ENCODE peak calls at places on chromosomes 5 and 9, in five cellular contexts. D is PC-9, U is Caco-2, Y is dorsolateral prefrontal cortex, G is right cardiac atrium. O is an unnamed sample.
A peak's percentile ranks its signal among the peaks of the same experiment; 100 is the strongest.

GRCh38 chr9:124306098-124306735 is 48.5 kb downstream of the NEK6 start:
- DNase-seq in U (no peak), D (no peak), Y (no peak), G (no peak), O (no peak)

GRCh38 chr9:8890695-8891094 is 1091.1 kb upstream of the DMAC1 start:
- DNase-seq in U (no peak), D (no peak), Y (no peak), G (no peak), O (no peak)

GRCh38 chr9:116142706-116143492 is 10.7 kb upstream of the PAPPA start:
- DNase-seq in Y (no peak), G (no peak), D (no peak), U (no peak), O (no peak)

GRCh38 chr9:135344915-135345500 is 134.6 kb upstream of the PPP1R26 start:
- DNase-seq in G (no peak), U (no peak), D (no peak), Y (no peak), O (no peak)

GRCh38 chr5:35859101-35859661 is 2.5 kb downstream of the IL7R start:
- DNase-seq in Y (no peak), G (no peak), D (peak; percentile 11), U (no peak), O (no peak)

GRCh38 chr5:8580298-8580697 is 711.4 kb downstream of the MTRR start:
- DNase-seq in G (no peak), D (no peak), U (no peak), Y (no peak), O (no peak)

GRCh38 chr9:87276851-87277251 is 220.8 kb upstream of the DAPK1 start:
- DNase-seq in G (no peak), U (no peak), Y (no peak), D (no peak), O (no peak)

GRCh38 chr9:116178481-116179211 is 25.1 kb downstream of the PAPPA start:
- DNase-seq in Y (no peak), G (no peak), D (no peak), U (no peak), O (no peak)

GRCh38 chr5:127898551-127899213 is 184.9 kb upstream of the SLC12A2 start:
- DNase-seq in U (no peak), G (no peak), Y (no peak), D (no peak), O (no peak)

GRCh38 chr9:123355761-123356520 is at the start of gene CRB2:
- DNase-seq in D (no peak), U (peak; percentile 61), G (no peak), Y (no peak), O (no peak)

GRCh38 chr9:15160673-15161072 is 146.3 kb downstream of the TTC39B start:
- DNase-seq in Y (no peak), G (no peak), U (no peak), D (no peak), O (no peak)

GRCh38 chr9:127813739-127814226 is 11.1 kb downstream of the FPGS start:
- DNase-seq in D (no peak), U (no peak), G (peak; percentile 86), Y (no peak), O (peak; percentile 58)

GRCh38 chr5:16931334-16932110 is 4.6 kb downstream of the MYO10 start:
- DNase-seq in U (no peak), D (peak; percentile 37), G (no peak), Y (no peak), O (no peak)

GRCh38 chr9:77495834-77496671 is 152.1 kb downstream of the GNA14 start:
- DNase-seq in Y (no peak), U (no peak), G (no peak), D (no peak), O (no peak)

GRCh38 chr9:25003686-25004085 is 458.0 kb upstream of the IZUMO3 start:
- DNase-seq in U (no peak), D (no peak), Y (no peak), G (no peak), O (no peak)

GRCh38 chr9:127118597-127119318 is 3.7 kb downstream of the ANGPTL2 start:
- DNase-seq in Y (no peak), G (no peak), U (no peak), D (no peak), O (no peak)

GRCh38 chr9:5582835-5583195 is 46.1 kb upstream of the RIC1 start:
- DNase-seq in D (no peak), G (no peak), U (no peak), Y (no peak), O (peak; percentile 32)

GRCh38 chr5:88674262-88675158 is 208.5 kb downstream of the MEF2C start:
- DNase-seq in Y (peak; percentile 85), U (no peak), D (peak; percentile 72), G (peak; percentile 57), O (no peak)

GRCh38 chr9:129328357-129329103 is 150.5 kb upstream of the IER5L start:
- DNase-seq in Y (no peak), D (no peak), U (no peak), G (no peak), O (no peak)

GRCh38 chr5:137374110-137374853 is 124.8 kb downstream of the SPOCK1 start:
- DNase-seq in Y (no peak), G (no peak), D (no peak), U (no peak), O (no peak)

GRCh38 chr5:9399094-9399493 is 146.8 kb downstream of the SEMA5A start:
- DNase-seq in G (no peak), U (no peak), D (no peak), Y (no peak), O (no peak)

GRCh38 chr9:130555968-130556367 is 23.4 kb upstream of the FUBP3 start:
- DNase-seq in Y (no peak), D (peak; percentile 70), G (no peak), U (no peak), O (no peak)

GRCh38 chr5:158553195-158553945 is 546.3 kb downstream of the EBF1 start:
- DNase-seq in U (no peak), Y (no peak), D (no peak), G (peak; percentile 61), O (peak; percentile 30)

GRCh38 chr5:151384106-151384505 is 36.7 kb upstream of the SLC36A2 start:
- DNase-seq in D (no peak), U (no peak), G (no peak), Y (no peak), O (no peak)

GRCh38 chr5:36305571-36306326 is 4.0 kb upstream of the RANBP3L start:
- DNase-seq in U (no peak), D (peak; percentile 48), Y (peak; percentile 44), G (peak; percentile 68), O (peak; percentile 41)

GRCh38 chr5:133461796-133462516 is 150.4 kb downstream of the FSTL4 start:
- DNase-seq in D (no peak), G (no peak), Y (no peak), U (no peak), O (no peak)

GRCh38 chr5:78804995-78805394 is 156.4 kb upstream of the LHFPL2 start:
- DNase-seq in G (no peak), U (no peak), D (no peak), Y (no peak), O (no peak)

GRCh38 chr5:124748687-124749594 is 2.5 kb upstream of the ZNF608 start:
- DNase-seq in G (peak; percentile 70), U (peak; percentile 95), Y (peak; percentile 91), D (peak; percentile 55), O (peak; percentile 80)

GRCh38 chr9:15697459-15697858 is 144.6 kb downstream of the CCDC171 start:
- DNase-seq in Y (no peak), D (peak; percentile 16), U (no peak), G (no peak), O (no peak)

GRCh38 chr5:65624570-65625555 is at the start of the genes SHLD3 and TRAPPC13:
- DNase-seq in G (peak; percentile 85), D (peak; percentile 69), Y (peak; percentile 86), U (peak; percentile 87), O (peak; percentile 85)

GRCh38 chr5:154486427-154486866 is 8.4 kb upstream of the HAND1 start:
- DNase-seq in D (no peak), G (no peak), Y (no peak), U (peak; percentile 34), O (no peak)
- H3K27me3 ChIP-seq in D (peaks cover 53% of the 10 kb centered on the region), G (no peaks in the 10 kb centered on the region), Y (peaks cover 68% of the 10 kb centered on the region), U (peaks cover 9% of the 10 kb centered on the region), O (peaks cover 61% of the 10 kb centered on the region)

DNA sequence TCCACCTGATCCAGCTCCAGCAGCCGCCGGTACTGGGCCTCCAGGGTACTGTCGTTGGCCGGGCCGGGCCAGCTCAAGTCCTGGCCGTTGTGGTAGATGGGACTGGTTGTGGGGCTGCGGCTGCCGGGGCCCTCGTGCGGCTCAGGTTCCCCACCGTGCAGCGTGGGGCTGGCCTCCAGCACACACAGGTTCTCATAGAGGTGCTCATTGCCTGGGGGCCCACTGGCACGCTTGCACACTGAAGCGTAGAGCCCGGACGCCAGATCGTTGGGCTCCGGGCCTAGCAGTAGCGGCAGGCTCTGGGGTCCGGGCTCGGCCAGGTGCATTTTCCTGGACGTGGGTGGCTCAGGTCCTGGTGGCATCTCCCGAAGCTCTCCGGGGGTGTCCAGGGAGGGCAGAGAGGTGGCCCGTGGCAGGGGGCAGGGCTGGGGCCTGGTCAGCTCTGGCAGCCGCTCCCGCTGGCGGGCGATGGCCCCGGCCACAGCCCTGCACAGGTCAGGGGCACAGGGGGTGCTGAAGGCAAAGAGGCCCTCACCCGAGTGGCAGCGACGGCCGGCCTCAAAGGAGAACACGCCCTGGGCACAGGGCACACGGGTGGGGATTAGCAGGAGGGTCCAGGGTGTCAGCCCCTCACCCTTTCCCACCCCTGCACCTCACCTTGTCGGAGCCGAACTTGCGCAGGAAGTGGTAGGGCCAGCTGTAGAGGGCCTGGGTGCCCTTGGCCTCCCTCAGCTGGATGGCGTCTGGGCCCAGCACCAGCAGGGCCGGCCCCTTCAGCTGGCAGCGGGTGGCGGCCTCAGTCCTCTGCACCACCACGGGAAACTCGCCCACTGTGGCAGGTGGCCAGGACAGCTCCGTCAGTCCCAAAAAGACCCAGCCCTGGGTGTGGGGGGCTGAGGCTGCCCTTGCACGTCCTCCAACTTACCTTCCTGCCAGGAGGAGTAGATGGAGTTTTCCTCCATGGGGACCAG is 5.3 kb downstream of the DOK3 start:
- DNase-seq in U (no peak), D (no peak), G (peak; percentile 66), Y (no peak), O (no peak)
- H3K27me3 ChIP-seq in U (no peaks in the 10 kb centered on the region), D (no peaks in the 10 kb centered on the region), G (no peaks in the 10 kb centered on the region), Y (no peaks in the 10 kb centered on the region), O (no peaks in the 10 kb centered on the region)

GRCh38 chr5:174575043-174575442 is 149.3 kb upstream of the MSX2 start:
- DNase-seq in G (no peak), Y (no peak), D (no peak), U (no peak), O (no peak)

GRCh38 chr5:174572591-174572990 is 151.8 kb upstream of the MSX2 start:
- DNase-seq in G (no peak), Y (no peak), U (no peak), D (no peak), O (no peak)

GRCh38 chr5:174576042-174576441 is 148.3 kb upstream of the MSX2 start:
- DNase-seq in Y (no peak), G (no peak), D (no peak), U (no peak), O (no peak)

GRCh38 chr5:174571662-174572397 is 152.6 kb upstream of the MSX2 start:
- DNase-seq in G (peak; percentile 54), D (peak; percentile 37), Y (peak; percentile 64), U (peak; percentile 42), O (peak; percentile 57)

GRCh38 chr5:174573210-174574014 is 151.0 kb upstream of the MSX2 start:
- DNase-seq in G (no peak), D (no peak), Y (no peak), U (no peak), O (no peak)
- H3K27me3 ChIP-seq in G (no peaks in the 10 kb centered on the region), D (peaks cover 78% of the 10 kb centered on the region), Y (no peaks in the 10 kb centered on the region), U (no peaks in the 10 kb centered on the region), O (no peaks in the 10 kb centered on the region)

GRCh38 chr5:13307480-13307879 is 637.0 kb downstream of the DNAH5 start:
- DNase-seq in U (no peak), Y (no peak), G (no peak), D (no peak), O (no peak)
- H3K27me3 ChIP-seq in U (no peaks in the 10 kb centered on the region), Y (no peaks in the 10 kb centered on the region), G (no peaks in the 10 kb centered on the region), D (no peaks in the 10 kb centered on the region), O (no peaks in the 10 kb centered on the region)

GRCh38 chr5:176626876-176627236 is 3.5 kb downstream of the SNCB start:
- DNase-seq in D (no peak), G (peak; percentile 55), Y (no peak), U (no peak), O (no peak)
- H3K27me3 ChIP-seq in D (peaks cover 22% of the 10 kb centered on the region), G (no peaks in the 10 kb centered on the region), Y (peaks cover 3% of the 10 kb centered on the region), U (peaks cover 5% of the 10 kb centered on the region), O (peaks cover 56% of the 10 kb centered on the region)